ENCODE peak calls at places on chromosome 11, in five cellular contexts. R is lower lobe of right lung, O is head of caudate nucleus, J is nephron progenitor cell, Q is amniotic stem cell. I is an unnamed sample.

GRCh38 chr11:114395776-114396175 is 4.5 kb downstream of the C11orf71 start:
- DNase-seq in Q (no peak), J (no peak), O (no peak), R (no peak), I (peak)

GRCh38 chr11:134821422-134821821 is 409.4 kb upstream of the B3GAT1 start:
- DNase-seq in J (no peak), Q (no peak), R (no peak), O (no peak), I (no peak)

GRCh38 chr11:74417860-74418508 is 19.8 kb upstream of the PGM2L1 start:
- DNase-seq in Q (no peak), R (no peak), J (peak), O (no peak), I (no peak)

GRCh38 chr11:121886005-121886739 is 229.8 kb downstream of the BLID start:
- DNase-seq in O (no peak), Q (no peak), J (no peak), R (no peak), I (no peak)

GRCh38 chr11:130216221-130216550 is 56.6 kb downstream of the ST14 start:
- DNase-seq in J (no peak), O (no peak), R (no peak), Q (no peak), I (no peak)

GRCh38 chr11:22510741-22511140 is 114.9 kb downstream of the FANCF start:
- DNase-seq in R (no peak), J (no peak), O (no peak), Q (peak), I (no peak)

GRCh38 chr11:67483901-67484665 is 1.3 kb downstream of the AIP start:
- DNase-seq in O (no peak), R (no peak), Q (no peak), J (no peak), I (peak)

GRCh38 chr11:26522912-26523610 is 49.0 kb downstream of the MUC15 start:
- DNase-seq in O (no peak), Q (no peak), R (no peak), J (no peak), I (no peak)

GRCh38 chr11:73388241-73389133 is 12.3 kb downstream of the RELT start:
- DNase-seq in R (peak), O (peak), Q (no peak), J (no peak), I (no peak)

GRCh38 chr11:88454881-88455280 is 117.3 kb upstream of the CTSC start:
- DNase-seq in Q (no peak), O (no peak), R (no peak), J (no peak), I (no peak)

GRCh38 chr11:72864692-72865655 is 50.8 kb downstream of the ATG16L2 start:
- DNase-seq in R (no peak), O (no peak), Q (no peak), J (no peak), I (no peak)

GRCh38 chr11:61967924-61968757 is 707 bp upstream of the FTH1 start:
- DNase-seq in J (peak), O (peak), R (peak), Q (no peak), I (peak)

GRCh38 chr11:67033661-67034166 is 10.8 kb downstream of the SYT12 start:
- DNase-seq in Q (peak), O (peak), R (no peak), J (no peak), I (no peak)

GRCh38 chr11:74678591-74679512 is 52.4 kb downstream of the CHRDL2 start:
- DNase-seq in J (no peak), O (peak), R (no peak), Q (no peak), I (no peak)

GRCh38 chr11:13368041-13368446 is 90.5 kb downstream of the BMAL1 start:
- DNase-seq in Q (peak), J (no peak), O (peak), R (no peak), I (no peak)

GRCh38 chr11:32775908-32776307 is 18.6 kb downstream of the CCDC73 start:
- DNase-seq in R (no peak), O (no peak), J (no peak), Q (no peak), I (no peak)

GRCh38 chr11:798093-798713 is at the start of gene SLC25A22:
- DNase-seq in O (peak), Q (peak), J (peak), R (peak), I (peak)

GRCh38 chr11:123184531-123184930 is 10.5 kb downstream of the CLMP start:
- DNase-seq in O (no peak), R (no peak), Q (no peak), J (no peak), I (no peak)

GRCh38 chr11:35619030-35619753 is 932 bp downstream of the FJX1 start:
- DNase-seq in O (peak), R (peak), Q (no peak), J (peak), I (peak)

GRCh38 chr11:135075740-135076139 is 663.7 kb upstream of the B3GAT1 start:
- DNase-seq in Q (no peak), R (peak), O (peak), J (peak), I (peak)

GRCh38 chr11:1229471-1230120 is 6.7 kb downstream of the MUC5B start:
- DNase-seq in R (peak), Q (no peak), O (no peak), J (peak), I (peak)

GRCh38 chr11:131811380-131811779 is 441.0 kb downstream of the NTM start:
- DNase-seq in R (no peak), O (no peak), J (no peak), Q (no peak), I (no peak)

GRCh38 chr11:133924661-133925060 is 32.1 kb downstream of the IGSF9B start:
- DNase-seq in J (no peak), Q (no peak), R (no peak), O (no peak), I (no peak)

GRCh38 chr11:35487532-35488078 is 37.8 kb downstream of the PAMR1 start:
- DNase-seq in J (peak), R (no peak), O (peak), Q (no peak), I (peak)

GRCh38 chr11:110179064-110179463 is 85.9 kb downstream of the ZC3H12C start:
- DNase-seq in O (no peak), J (no peak), Q (no peak), R (no peak), I (no peak)

GRCh38 chr11:86548278-86548917 is 124.0 kb downstream of the ME3 start:
- DNase-seq in J (no peak), R (no peak), O (no peak), Q (peak), I (no peak)

GRCh38 chr11:16607675-16608644 is 130.5 kb upstream of the C11orf58 start:
- DNase-seq in Q (peak), O (peak), R (peak), J (peak), I (peak)

GRCh38 chr11:11842426-11843008 is 745 bp downstream of the USP47 start:
- DNase-seq in J (no peak), R (peak), Q (peak), O (peak), I (peak)

GRCh38 chr11:9756461-9756860 is 92.6 kb downstream of the SWAP70 start:
- DNase-seq in J (no peak), Q (no peak), O (no peak), R (no peak), I (no peak)

GRCh38 chr11:62419560-62420342 is 918 bp downstream of the SCGB1A1 start:
- DNase-seq in O (no peak), R (no peak), J (no peak), Q (no peak), I (no peak)

GRCh38 chr11:75536786-75537629 is 11.3 kb upstream of the GDPD5 start:
- DNase-seq in R (no peak), J (no peak), Q (no peak), O (no peak), I (no peak)

GRCh38 chr11:121383726-121384125 is 68.4 kb upstream of the SORL1 start:
- DNase-seq in Q (no peak), R (no peak), O (no peak), J (no peak), I (no peak)

GRCh38 chr11:36583667-36584066 is 10.6 kb upstream of the IFTAP start:
- DNase-seq in O (no peak), J (no peak), Q (no peak), R (no peak), I (no peak)

GRCh38 chr11:3880724-3881123 is 25.3 kb downstream of the STIM1 start:
- DNase-seq in J (no peak), R (no peak), O (no peak), Q (no peak), I (no peak)

GRCh38 chr11:24760681-24761080 is 263.8 kb downstream of the LUZP2 start:
- DNase-seq in J (no peak), R (no peak), Q (no peak), O (no peak), I (no peak)